ENCODE peak calls at places on chromosomes 2 and 18, in six cellular contexts. A is brain microvascular endothelial cell; R is ovary; E is H1; G is aorta; O is CD4-positive, alpha-beta memory T cell. P is an unnamed sample.

GRCh38 chr2:72755647-72756423 is 70.0 kb downstream of the EXOC6B start:
- DNase-seq in A (no peak), E (no peak), R (no peak), O (no peak), G (no peak), P (no peak)

GRCh38 chr2:179850188-179850587 is 11.2 kb downstream of the ZNF385B start:
- DNase-seq in R (no peak), G (no peak), E (no peak), A (peak), O (no peak), P (no peak)

GRCh38 chr2:98730053-98730850 is 680 bp downstream of the MGAT4A start:
- DNase-seq in R (peak), E (peak), O (peak), A (no peak), G (peak), P (peak)

GRCh38 chr18:56421641-56422040 is 216.8 kb downstream of the TXNL1 start:
- DNase-seq in E (no peak), A (no peak), O (no peak), R (no peak), G (no peak), P (no peak)

GRCh38 chr2:240894836-240895558 is 959 bp downstream of the MAB21L4 start:
- DNase-seq in O (no peak), G (no peak), A (no peak), R (no peak), E (no peak), P (no peak)

GRCh38 chr2:23008951-23009350 is 376.0 kb upstream of the KLHL29 start:
- DNase-seq in A (no peak), G (no peak), E (no peak), R (no peak), O (no peak), P (no peak)

GRCh38 chr2:118604831-118605230 is 242.6 kb downstream of the EN1 start:
- DNase-seq in O (no peak), A (no peak), R (no peak), E (no peak), G (no peak), P (no peak)

GRCh38 chr18:8238507-8238906 is 370.7 kb upstream of the RAB12 start:
- DNase-seq in R (no peak), E (no peak), O (no peak), A (no peak), G (no peak), P (no peak)

GRCh38 chr2:15989559-15989958 is 49.2 kb downstream of the MYCN start:
- DNase-seq in G (no peak), R (no peak), E (no peak), A (no peak), O (no peak), P (no peak)

GRCh38 chr18:11154983-11155759 is 5.8 kb upstream of the PIEZO2 start:
- DNase-seq in R (no peak), G (no peak), A (no peak), E (no peak), O (no peak), P (no peak)

GRCh38 chr18:7844017-7844416 is 276.9 kb downstream of the PTPRM start:
- DNase-seq in E (no peak), G (no peak), R (no peak), A (no peak), O (no peak), P (no peak)

GRCh38 chr18:72544092-72544886 is at the start of gene CBLN2:
- DNase-seq in E (peak), A (peak), G (peak), R (no peak), O (no peak), P (no peak)

GRCh38 chr2:68716948-68717661 is 17.5 kb upstream of the ARHGAP25 start:
- DNase-seq in A (no peak), O (no peak), R (no peak), E (no peak), G (no peak), P (no peak)

DNA sequence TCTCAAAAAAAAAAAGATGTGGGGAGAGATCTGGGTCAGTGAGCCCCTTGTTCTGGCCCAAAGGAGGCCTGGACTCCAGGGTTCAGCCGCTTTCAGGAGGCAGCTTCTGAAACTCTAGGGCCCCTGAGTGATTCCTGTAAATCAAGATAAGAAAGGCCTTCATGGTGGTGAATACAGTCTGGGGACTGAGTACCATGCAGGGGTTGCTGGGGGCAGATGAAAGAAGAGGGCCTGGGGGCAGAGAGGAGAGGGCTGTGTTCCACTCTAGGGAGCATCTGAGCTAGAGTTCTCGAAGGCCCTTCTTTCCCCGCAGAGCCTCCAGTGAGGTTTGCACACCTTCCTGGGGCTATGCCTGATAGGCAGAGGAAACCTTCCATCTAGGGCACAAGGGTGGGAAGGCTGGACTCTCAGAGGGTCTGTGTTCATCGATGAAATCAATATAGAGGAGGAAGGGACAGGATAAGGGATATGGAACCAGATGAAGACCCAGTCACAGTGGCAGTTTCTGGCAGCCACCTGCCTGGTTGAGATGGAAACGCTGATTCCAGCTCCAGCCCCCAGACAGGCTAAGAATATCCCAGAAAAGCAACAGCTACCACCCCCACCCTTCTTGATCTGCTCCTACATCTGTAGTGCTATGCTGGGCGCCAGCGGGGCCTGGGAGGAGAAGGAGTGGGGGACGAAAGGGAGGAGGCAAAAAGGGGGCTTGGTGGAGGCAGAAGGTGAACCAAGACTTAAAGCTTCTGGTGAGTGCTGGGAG is 4.7 kb upstream of the CDK5R2 start:
- DNase-seq in R (no peak), G (peak), E (no peak), A (no peak), O (no peak), P (no peak)
- H3K27ac ChIP-seq in R (no peak), G (no peak), E (no peak), A (no peak), O (no peak), P (no peak)

DNA sequence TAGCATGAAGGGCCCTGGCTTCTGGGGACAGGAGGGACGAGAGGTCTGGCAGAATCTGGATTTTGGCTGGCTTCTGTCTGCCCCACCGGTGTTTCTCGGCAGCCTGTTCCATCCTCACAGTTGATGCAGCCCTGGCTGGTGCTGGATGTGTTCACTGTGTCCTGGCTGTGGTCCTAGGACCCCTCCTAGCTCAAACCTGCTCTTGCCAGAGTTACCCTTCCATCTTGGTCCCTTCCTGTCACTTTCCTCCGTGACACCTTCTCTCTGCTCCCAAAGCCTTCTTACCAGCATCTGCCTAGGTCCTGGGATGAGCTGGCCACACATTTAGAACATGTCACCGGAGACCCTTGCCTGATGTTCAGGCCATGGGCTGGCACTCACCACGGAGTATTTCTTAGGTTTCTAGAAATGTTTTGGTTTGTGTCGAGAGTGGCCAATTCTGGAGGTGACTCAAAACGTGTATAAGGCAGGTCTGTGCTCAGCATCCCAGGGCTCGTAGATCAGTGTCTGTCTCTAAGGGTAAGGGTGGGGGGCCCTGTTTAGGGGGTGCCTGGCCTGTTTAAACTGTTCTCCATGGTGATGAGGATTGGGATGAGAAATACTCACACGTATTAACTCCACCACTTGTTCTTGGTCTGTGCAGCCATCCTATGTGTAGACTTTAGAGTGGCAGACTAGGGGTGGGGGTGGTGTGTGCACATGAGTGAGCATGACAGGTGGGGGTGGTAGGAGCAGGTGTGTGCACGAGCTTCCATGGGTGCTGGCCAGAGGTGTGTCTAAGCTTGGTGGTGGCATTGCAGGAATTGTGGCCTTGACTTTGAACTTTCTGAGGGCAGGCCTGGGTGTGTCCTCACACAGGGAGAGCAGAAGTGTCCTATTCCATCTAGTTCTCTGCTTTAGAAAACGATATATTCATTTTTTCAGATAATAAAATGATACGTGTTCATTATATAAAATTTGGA is 162.7 kb downstream of the DYSF start:
- DNase-seq in O (no peak), A (no peak), G (peak), R (no peak), E (peak), P (no peak)
- H3K27ac ChIP-seq in O (no peak), A (no peak), G (no peak), R (no peak), E (no peak), P (peak)

DNA sequence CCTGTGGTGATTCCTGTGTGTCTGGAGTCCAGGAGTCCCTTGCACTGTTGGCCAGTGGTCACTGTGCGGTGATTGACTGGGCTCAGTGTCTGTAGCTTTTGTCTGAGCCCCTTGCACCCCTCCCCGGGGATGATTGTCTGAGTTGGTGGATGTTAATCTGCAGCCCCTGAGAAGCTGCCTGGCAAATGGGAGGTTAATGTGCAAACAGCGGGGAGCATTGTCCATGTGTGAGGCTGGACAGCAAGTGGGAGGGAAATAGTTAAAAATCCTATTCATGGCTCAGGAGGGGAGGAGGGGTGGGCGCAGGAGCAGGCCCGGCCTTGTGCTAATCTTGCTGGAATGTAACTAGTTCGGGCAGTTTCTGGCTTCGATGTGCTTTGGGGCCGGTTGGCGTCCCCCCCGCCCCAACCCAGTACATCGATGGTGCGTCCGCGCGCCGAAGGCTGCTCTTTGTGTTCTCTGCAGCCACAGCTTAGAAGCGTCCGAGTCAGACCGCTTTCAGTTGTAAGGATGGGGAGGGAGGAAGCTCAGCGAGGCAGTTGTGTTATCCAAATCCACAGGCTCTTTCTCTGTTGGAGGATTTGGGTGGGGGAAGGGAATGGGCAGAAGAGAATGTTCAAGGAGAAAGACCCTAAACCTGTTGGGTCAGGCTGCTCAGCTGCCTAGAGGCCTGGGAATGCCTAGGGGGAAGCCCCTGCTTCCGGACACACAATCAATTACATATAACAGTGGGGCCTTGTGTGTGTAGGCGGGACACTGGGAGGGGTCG is 71.8 kb downstream of the TGOLN2 start:
- DNase-seq in E (peak), G (no peak), O (no peak), R (peak), A (peak), P (no peak)
- H3K27ac ChIP-seq in E (peak), G (no peak), O (no peak), R (no peak), A (no peak), P (peak)

GRCh38 chr18:21678897-21679296 is 25.7 kb downstream of the ABHD3 start:
- DNase-seq in E (no peak), R (no peak), O (no peak), A (no peak), G (no peak), P (no peak)
- H3K27ac ChIP-seq in E (no peak), R (no peak), O (no peak), A (no peak), G (no peak), P (no peak)

DNA sequence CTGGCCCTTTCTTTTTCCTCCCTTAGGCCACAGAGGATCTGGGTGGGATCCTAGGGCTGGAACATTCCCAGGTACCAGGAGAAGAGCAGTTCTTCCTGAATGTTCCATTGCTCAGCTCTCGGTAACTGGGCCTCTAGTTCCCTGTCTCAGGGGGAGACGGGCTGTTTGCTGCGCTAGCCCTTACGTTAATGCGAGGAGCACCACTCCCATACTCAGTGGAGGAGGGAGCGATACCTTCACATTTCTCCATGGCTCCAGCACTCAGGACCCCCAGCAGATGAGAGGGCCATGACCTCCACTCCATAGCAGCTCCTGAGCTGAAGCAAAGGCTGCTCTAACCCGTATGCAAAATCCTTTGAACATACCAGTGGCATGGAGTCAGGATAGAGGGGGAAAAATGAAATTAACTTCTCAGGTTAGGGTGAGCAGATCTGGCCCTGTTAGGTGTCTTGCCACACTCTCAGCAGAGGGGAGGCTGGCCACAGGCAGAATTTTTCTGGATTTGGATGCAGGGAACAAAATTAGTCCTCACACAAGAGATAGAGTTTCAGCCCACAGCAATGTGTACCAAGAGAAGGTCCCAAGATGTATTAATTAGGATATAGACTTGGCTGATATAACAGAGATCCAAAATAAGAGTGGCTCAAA is 206.7 kb downstream of the ZFP36L2 start:
- DNase-seq in G (no peak), R (no peak), A (no peak), E (no peak), O (no peak), P (no peak)
- H3K27ac ChIP-seq in G (no peak), R (peak), A (no peak), E (no peak), O (no peak), P (peak)

P was measured in left ventricle myocardium inferior.